ENCODE peak calls at places on chromosomes 7 and 10, in nine cellular contexts. W is GM10248; F is right atrium auricular region; N is heart left ventricle; G is fibroblast of pulmonary artery; C is fibroblast of mammary gland; T is CD8-positive, alpha-beta T cell; H is CD4-positive, alpha-beta T cell; E is mammary epithelial cell. L is an unnamed sample.
A peak's percentile ranks its signal among the peaks of the same experiment; 100 is the strongest.

GRCh38 chr7:28879105-28879504 is 79.0 kb downstream of the TRIL start:
- DNase-seq in W (no peak), F (no peak), N (no peak), G (no peak), C (no peak), T (no peak), H (no peak), E (no peak), L (no peak)

GRCh38 chr10:125878957-125879835 is 1.9 kb downstream of the DHX32 start:
- DNase-seq in W (no peak), F (no peak), N (no peak), G (peak; percentile 84), C (peak; percentile 88), T (no peak), H (no peak), E (peak; percentile 92), L (no peak)

GRCh38 chr7:17660116-17660515 is 280.2 kb downstream of the SNX13 start:
- DNase-seq in W (no peak), F (no peak), N (no peak), G (peak; percentile 74), C (peak; percentile 86), T (no peak), H (no peak), E (peak; percentile 52), L (no peak)

GRCh38 chr7:50660040-50660829 is 95.0 kb upstream of the DDC start:
- DNase-seq in W (no peak), F (peak; percentile 55), N (peak; percentile 77), G (no peak), C (no peak), T (peak; percentile 53), H (peak; percentile 8), E (no peak), L (no peak)

GRCh38 chr10:118521415-118522117 is 73.9 kb downstream of the PRLHR start:
- DNase-seq in W (no peak), F (peak; percentile 40), N (no peak), G (no peak), C (no peak), T (no peak), H (no peak), E (no peak), L (no peak)

GRCh38 chr7:41641006-41641714 is 61.7 kb downstream of the INHBA start:
- DNase-seq in W (no peak), F (no peak), N (no peak), G (no peak), C (no peak), T (no peak), H (no peak), E (no peak), L (no peak)

GRCh38 chr7:82677493-82677892 is 233.9 kb upstream of the CACNA2D1 start:
- DNase-seq in W (peak; percentile 15), F (no peak), N (peak; percentile 32), G (no peak), C (peak; percentile 13), T (peak; percentile 39), H (peak; percentile 16), E (no peak), L (no peak)

GRCh38 chr10:102268333-102268999 is 23.1 kb downstream of the GBF1 start:
- DNase-seq in W (no peak), F (no peak), N (no peak), G (peak; percentile 43), C (peak; percentile 52), T (no peak), H (no peak), E (no peak), L (no peak)

GRCh38 chr10:13706604-13707003 is 119.8 kb downstream of the PRPF18 start:
- DNase-seq in W (no peak), F (no peak), N (no peak), G (no peak), C (no peak), T (no peak), H (no peak), E (peak; percentile 33), L (no peak)

GRCh38 chr7:48671656-48672055 is 252.7 kb upstream of the CDC14C start:
- DNase-seq in W (no peak), F (no peak), N (no peak), G (no peak), C (no peak), T (no peak), H (no peak), E (no peak), L (no peak)

GRCh38 chr10:100740476-100741341 is 4.7 kb upstream of the PAX2 start:
- DNase-seq in W (no peak), F (no peak), N (no peak), G (no peak), C (no peak), T (no peak), H (no peak), E (no peak), L (no peak)

GRCh38 chr7:151924508-151924907 is 31.7 kb upstream of the GALNTL5 start:
- DNase-seq in W (no peak), F (no peak), N (no peak), G (no peak), C (no peak), T (no peak), H (no peak), E (no peak), L (no peak)

GRCh38 chr7:4753610-4754432 is 21.6 kb upstream of the AP5Z1 start:
- DNase-seq in W (peak; percentile 89), F (peak; percentile 73), N (peak; percentile 93), G (peak; percentile 58), C (peak; percentile 32), T (peak; percentile 88), H (peak; percentile 85), E (peak; percentile 59), L (peak; percentile 72)

GRCh38 chr7:38311329-38311937 is 38.0 kb upstream of the TARP start:
- DNase-seq in W (peak; percentile 68), F (no peak), N (peak; percentile 82), G (no peak), C (no peak), T (no peak), H (no peak), E (no peak), L (peak; percentile 70)

GRCh38 chr7:90387470-90388240 is 15.6 kb upstream of the CLDN12 start:
- DNase-seq in W (no peak), F (no peak), N (no peak), G (peak; percentile 44), C (peak; percentile 61), T (no peak), H (no peak), E (peak; percentile 22), L (no peak)

GRCh38 chr10:88232029-88232895 is 350.9 kb downstream of the RNLS start:
- DNase-seq in W (no peak), F (peak; percentile 85), N (peak; percentile 85), G (peak; percentile 90), C (peak; percentile 86), T (no peak), H (no peak), E (no peak), L (no peak)

GRCh38 chr10:29807407-29807806 is 172.6 kb upstream of the SVIL start:
- DNase-seq in W (no peak), F (no peak), N (no peak), G (peak; percentile 71), C (peak; percentile 88), T (no peak), H (no peak), E (peak; percentile 99), L (no peak)

GRCh38 chr10:99844433-99844955 is 62.1 kb downstream of the ABCC2 start:
- DNase-seq in W (no peak), F (no peak), N (no peak), G (no peak), C (no peak), T (no peak), H (no peak), E (no peak), L (no peak)

GRCh38 chr10:70648427-70648826 is 23.9 kb upstream of the ADAMTS14 start:
- DNase-seq in W (no peak), F (no peak), N (no peak), G (no peak), C (peak; percentile 53), T (no peak), H (no peak), E (peak; percentile 52), L (no peak)

GRCh38 chr7:6653101-6653995 is 16.2 kb downstream of the ZNF316 start:
- DNase-seq in W (no peak), F (no peak), N (peak; percentile 56), G (no peak), C (no peak), T (no peak), H (no peak), E (no peak), L (no peak)

GRCh38 chr7:123190109-123190831 is 9.5 kb downstream of the SLC13A1 start:
- DNase-seq in W (peak; percentile 52), F (no peak), N (no peak), G (no peak), C (no peak), T (no peak), H (no peak), E (no peak), L (peak; percentile 72)
- TF ChIP-seq CTCF in W (no peak), F (no peak), N (no peak), G (no peak), C (no peak), T (no peak), H (no peak), E (no peak), L (no peak)

DNA sequence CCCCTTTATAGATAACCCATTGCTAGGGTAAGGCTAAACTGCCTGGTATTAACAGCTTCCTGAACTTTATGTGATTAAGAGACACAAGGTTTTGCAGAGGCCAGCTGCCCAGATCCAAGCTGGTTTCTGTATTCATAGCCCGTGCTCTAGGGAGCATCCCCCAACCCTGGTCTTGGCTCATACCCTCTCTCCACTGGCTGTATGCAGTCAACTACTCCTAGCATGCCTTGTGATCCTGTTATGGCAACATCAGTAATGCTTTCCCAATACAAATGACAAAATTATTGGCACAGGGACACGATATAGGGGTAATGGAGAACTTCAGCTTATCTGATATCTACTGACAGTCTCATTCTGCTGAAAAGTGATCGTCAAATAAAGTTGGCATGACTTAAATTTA is 202.8 kb upstream of the MKLN1 start:
- DNase-seq in W (no peak), F (no peak), N (no peak), G (no peak), C (no peak), T (no peak), H (no peak), E (no peak), L (no peak)
- TF ChIP-seq CTCF in W (no peak), F (no peak), N (no peak), G (no peak), C (no peak), T (no peak), H (no peak), E (no peak), L (no peak)

DNA sequence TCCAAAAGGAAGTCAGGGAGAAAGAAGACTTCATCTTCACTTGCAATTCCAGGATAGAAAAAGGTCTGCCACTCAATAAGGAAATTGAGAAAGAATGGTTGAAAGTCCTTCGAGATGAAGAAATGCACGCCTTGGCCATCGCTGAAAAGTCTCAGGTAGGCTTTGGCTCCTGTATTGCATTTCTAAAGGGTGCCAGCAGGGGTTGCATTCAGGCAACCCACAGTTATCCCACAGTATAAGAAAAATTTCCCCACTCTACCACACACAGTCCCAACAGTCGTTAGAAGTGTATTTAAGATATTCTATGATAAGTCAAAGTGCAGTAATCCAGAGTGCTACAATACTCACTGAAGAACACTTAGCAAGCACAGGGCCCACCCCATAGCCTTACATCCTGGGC is 93.4 kb upstream of the FGL2 start:
- DNase-seq in W (no peak), F (no peak), N (no peak), G (no peak), C (no peak), T (no peak), H (no peak), E (no peak), L (no peak)
- TF ChIP-seq CTCF in W (no peak), F (no peak), N (no peak), G (no peak), C (no peak), T (no peak), H (no peak), E (peak; percentile 26), L (peak; percentile 46)

GRCh38 chr7:35758421-35758820 is 42.4 kb upstream of the SEPTIN7 start:
- DNase-seq in W (peak; percentile 9), F (no peak), N (no peak), G (no peak), C (no peak), T (no peak), H (no peak), E (no peak), L (no peak)
- TF ChIP-seq CTCF in W (no peak), F (no peak), N (no peak), G (peak; percentile 16), C (no peak), T (no peak), H (no peak), E (no peak), L (peak; percentile 17)

L was measured in GM06990.